ENCODE peak calls at places on chromosomes 5 and 9, in six cellular contexts. One of them, this sample, is unnamed.

GRCh38 chr5:127838661-127839060 is 135.5 kb downstream of the CCDC192 start:
- DNase-seq in IMR-90: peak
- DNase-seq in A549: no peak
- DNase-seq in body of pancreas: no peak
- DNase-seq in vagina: no peak
- DNase-seq in adrenal gland: no peak
- DNase-seq in this sample: no peak

GRCh38 chr5:39730011-39730410 is 305.2 kb upstream of the DAB2 start:
- DNase-seq in vagina: no peak
- DNase-seq in body of pancreas: no peak
- DNase-seq in IMR-90: no peak
- DNase-seq in adrenal gland: no peak
- DNase-seq in A549: peak
- DNase-seq in this sample: no peak

GRCh38 chr5:95861858-95862561 is 39.5 kb upstream of the GLRX start:
- DNase-seq in body of pancreas: no peak
- DNase-seq in vagina: no peak
- DNase-seq in A549: peak
- DNase-seq in adrenal gland: no peak
- DNase-seq in IMR-90: peak
- DNase-seq in this sample: no peak

GRCh38 chr5:14265574-14265973 is 122.4 kb downstream of the TRIO start:
- DNase-seq in vagina: no peak
- DNase-seq in adrenal gland: no peak
- DNase-seq in IMR-90: peak
- DNase-seq in body of pancreas: no peak
- DNase-seq in A549: peak
- DNase-seq in this sample: no peak

GRCh38 chr5:142428036-142428772 is 103.4 kb upstream of the SPRY4 start:
- DNase-seq in A549: no peak
- DNase-seq in IMR-90: no peak
- DNase-seq in adrenal gland: no peak
- DNase-seq in body of pancreas: no peak
- DNase-seq in vagina: no peak
- DNase-seq in this sample: no peak

GRCh38 chr5:92544567-92544966 is 1036.5 kb downstream of the NR2F1-AS1 start:
- DNase-seq in body of pancreas: no peak
- DNase-seq in IMR-90: peak
- DNase-seq in adrenal gland: no peak
- DNase-seq in vagina: no peak
- DNase-seq in A549: no peak
- DNase-seq in this sample: no peak

GRCh38 chr5:39775058-39775457 is 350.3 kb upstream of the DAB2 start:
- DNase-seq in A549: no peak
- DNase-seq in IMR-90: peak
- DNase-seq in adrenal gland: no peak
- DNase-seq in vagina: no peak
- DNase-seq in body of pancreas: no peak
- DNase-seq in this sample: no peak

GRCh38 chr5:35618791-35619190 is 1.1 kb downstream of the SPEF2 start:
- DNase-seq in IMR-90: no peak
- DNase-seq in A549: no peak
- DNase-seq in body of pancreas: no peak
- DNase-seq in vagina: no peak
- DNase-seq in adrenal gland: no peak
- DNase-seq in this sample: no peak

GRCh38 chr5:176902911-176903664 is 3.9 kb upstream of the HK3 start:
- DNase-seq in body of pancreas: no peak
- DNase-seq in vagina: no peak
- DNase-seq in A549: peak
- DNase-seq in IMR-90: no peak
- DNase-seq in adrenal gland: no peak
- DNase-seq in this sample: no peak

GRCh38 chr5:133472829-133473228 is 139.5 kb downstream of the FSTL4 start:
- DNase-seq in A549: no peak
- DNase-seq in body of pancreas: no peak
- DNase-seq in IMR-90: no peak
- DNase-seq in adrenal gland: peak
- DNase-seq in vagina: no peak
- DNase-seq in this sample: peak

GRCh38 chr5:171523781-171524180 is 104.3 kb downstream of the FGF18 start:
- DNase-seq in vagina: no peak
- DNase-seq in adrenal gland: no peak
- DNase-seq in A549: no peak
- DNase-seq in IMR-90: no peak
- DNase-seq in body of pancreas: no peak
- DNase-seq in this sample: no peak

GRCh38 chr9:75418518-75418917 is 330.2 kb downstream of the OSTF1 start:
- DNase-seq in adrenal gland: no peak
- DNase-seq in IMR-90: no peak
- DNase-seq in A549: no peak
- DNase-seq in vagina: no peak
- DNase-seq in body of pancreas: no peak
- DNase-seq in this sample: no peak

GRCh38 chr9:110638381-110638954 is 30.1 kb upstream of the MUSK start:
- DNase-seq in IMR-90: peak
- DNase-seq in A549: peak
- DNase-seq in vagina: no peak
- DNase-seq in body of pancreas: no peak
- DNase-seq in adrenal gland: no peak
- DNase-seq in this sample: no peak

GRCh38 chr9:2870340-2870739 is 26.4 kb upstream of the PUM3 start:
- DNase-seq in vagina: no peak
- DNase-seq in body of pancreas: no peak
- DNase-seq in A549: no peak
- DNase-seq in adrenal gland: no peak
- DNase-seq in IMR-90: no peak
- DNase-seq in this sample: no peak

GRCh38 chr5:76701298-76701697 is 14.6 kb upstream of the F2R start:
- DNase-seq in A549: peak
- DNase-seq in adrenal gland: peak
- DNase-seq in body of pancreas: no peak
- DNase-seq in vagina: no peak
- DNase-seq in IMR-90: peak
- DNase-seq in this sample: peak

GRCh38 chr5:139565411-139566305 is 4.5 kb downstream of the UBE2D2 start:
- DNase-seq in adrenal gland: no peak
- DNase-seq in vagina: no peak
- DNase-seq in body of pancreas: no peak
- DNase-seq in A549: no peak
- DNase-seq in IMR-90: peak
- DNase-seq in this sample: peak

GRCh38 chr5:539469-540214 is 15.4 kb upstream of the SLC9A3 start:
- DNase-seq in adrenal gland: no peak
- DNase-seq in A549: no peak
- DNase-seq in IMR-90: no peak
- DNase-seq in vagina: no peak
- DNase-seq in body of pancreas: no peak
- DNase-seq in this sample: no peak

GRCh38 chr5:36175043-36175442 is 23.1 kb downstream of the SKP2 start:
- DNase-seq in adrenal gland: no peak
- DNase-seq in vagina: no peak
- DNase-seq in body of pancreas: no peak
- DNase-seq in A549: no peak
- DNase-seq in IMR-90: no peak
- DNase-seq in this sample: no peak

GRCh38 chr9:34741628-34742027 is 31.7 kb upstream of the CCL21 start:
- DNase-seq in IMR-90: no peak
- DNase-seq in adrenal gland: no peak
- DNase-seq in body of pancreas: no peak
- DNase-seq in vagina: no peak
- DNase-seq in A549: no peak
- DNase-seq in this sample: no peak

GRCh38 chr5:88680253-88681132 is 202.5 kb downstream of the MEF2C start:
- DNase-seq in A549: peak
- DNase-seq in body of pancreas: peak
- DNase-seq in IMR-90: peak
- DNase-seq in vagina: no peak
- DNase-seq in adrenal gland: peak
- DNase-seq in this sample: peak

GRCh38 chr5:110594866-110595265 is 131.6 kb downstream of the TMEM232 start:
- DNase-seq in A549: no peak
- DNase-seq in IMR-90: no peak
- DNase-seq in body of pancreas: no peak
- DNase-seq in adrenal gland: no peak
- DNase-seq in vagina: no peak
- DNase-seq in this sample: no peak

GRCh38 chr9:137832191-137832700 is 45.3 kb upstream of the CACNA1B start:
- DNase-seq in vagina: no peak
- DNase-seq in adrenal gland: no peak
- DNase-seq in A549: no peak
- DNase-seq in body of pancreas: no peak
- DNase-seq in IMR-90: no peak
- DNase-seq in this sample: no peak

GRCh38 chr9:137825324-137825991 is 52.1 kb upstream of the CACNA1B start:
- DNase-seq in adrenal gland: peak
- DNase-seq in A549: no peak
- DNase-seq in IMR-90: no peak
- DNase-seq in body of pancreas: no peak
- DNase-seq in vagina: no peak
- DNase-seq in this sample: no peak

GRCh38 chr9:137829260-137829996 is 48.2 kb upstream of the CACNA1B start:
- DNase-seq in A549: no peak
- DNase-seq in vagina: no peak
- DNase-seq in IMR-90: no peak
- DNase-seq in body of pancreas: no peak
- DNase-seq in adrenal gland: no peak
- DNase-seq in this sample: no peak

GRCh38 chr9:137827908-137828526 is 49.6 kb upstream of the CACNA1B start:
- DNase-seq in vagina: no peak
- DNase-seq in IMR-90: no peak
- DNase-seq in adrenal gland: no peak
- DNase-seq in A549: no peak
- DNase-seq in body of pancreas: no peak
- DNase-seq in this sample: no peak

DNA sequence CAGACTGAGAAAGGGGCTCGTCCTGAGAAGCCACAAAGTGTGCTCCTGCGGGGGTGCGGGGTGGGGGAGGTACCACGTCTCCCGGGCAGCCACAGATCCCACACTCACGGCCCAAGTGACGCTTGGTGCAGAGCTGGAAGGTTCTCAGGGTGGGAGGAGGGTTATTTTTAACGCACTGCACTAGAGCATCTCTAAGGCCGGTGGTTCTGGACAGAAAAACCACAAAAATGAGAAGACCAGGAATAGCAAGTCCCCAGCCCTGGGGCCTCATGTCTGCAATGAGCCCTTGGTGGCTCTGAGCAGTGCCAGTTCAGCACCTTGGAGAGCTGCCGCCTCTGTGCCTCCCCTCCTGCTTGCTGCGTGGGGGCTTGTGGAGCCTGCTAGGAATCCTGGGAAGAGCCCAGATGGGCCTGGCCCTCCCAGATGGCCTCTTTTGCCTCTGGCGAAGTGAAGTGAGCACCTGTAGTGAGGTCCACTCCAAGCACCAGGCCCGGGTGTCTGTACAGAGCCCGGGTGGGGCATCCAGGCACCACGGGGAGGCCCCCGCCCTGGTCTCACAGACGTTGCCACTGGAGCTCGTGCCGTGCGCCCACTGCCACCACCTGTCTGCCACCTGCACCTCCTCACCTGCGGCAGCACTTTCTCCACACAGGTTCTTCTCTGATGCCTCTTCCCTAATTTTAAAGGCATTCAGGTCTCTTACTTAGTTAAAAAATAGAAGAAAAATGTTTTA is 48.9 kb upstream of the CACNA1B start:
- DNase-seq in body of pancreas: no peak
- DNase-seq in A549: no peak
- DNase-seq in IMR-90: peak
- DNase-seq in vagina: no peak
- DNase-seq in adrenal gland: no peak
- DNase-seq in this sample: no peak
- TF ChIP-seq POLR2A in body of pancreas: no peak
- TF ChIP-seq POLR2A in A549: no peak
- TF ChIP-seq POLR2A in IMR-90: no peak
- TF ChIP-seq POLR2A in vagina: no peak
- TF ChIP-seq POLR2A in adrenal gland: no peak
- TF ChIP-seq POLR2A in this sample: no peak

GRCh38 chr9:78029601-78030552 is 1.7 kb downstream of the GNAQ start:
- DNase-seq in adrenal gland: peak
- DNase-seq in body of pancreas: no peak
- DNase-seq in vagina: no peak
- DNase-seq in A549: peak
- DNase-seq in IMR-90: peak
- DNase-seq in this sample: no peak
- H3K4me3 ChIP-seq in adrenal gland: peak
- H3K4me3 ChIP-seq in body of pancreas: peak
- H3K4me3 ChIP-seq in vagina: peak
- H3K4me3 ChIP-seq in A549: peak
- H3K4me3 ChIP-seq in IMR-90: peak
- H3K4me3 ChIP-seq in this sample: peak

GRCh38 chr9:128882677-128883590 is 1.0 kb downstream of the LRRC8A start:
- DNase-seq in vagina: no peak
- DNase-seq in A549: no peak
- DNase-seq in body of pancreas: no peak
- DNase-seq in adrenal gland: no peak
- DNase-seq in IMR-90: no peak
- DNase-seq in this sample: no peak

GRCh38 chr9:128885376-128885775 is 3.4 kb downstream of the LRRC8A start:
- DNase-seq in vagina: no peak
- DNase-seq in A549: no peak
- DNase-seq in adrenal gland: no peak
- DNase-seq in body of pancreas: no peak
- DNase-seq in IMR-90: no peak
- DNase-seq in this sample: no peak

GRCh38 chr9:128884164-128884563 is 2.2 kb downstream of the LRRC8A start:
- DNase-seq in vagina: no peak
- DNase-seq in IMR-90: no peak
- DNase-seq in adrenal gland: no peak
- DNase-seq in A549: no peak
- DNase-seq in body of pancreas: no peak
- DNase-seq in this sample: no peak

GRCh38 chr9:128881627-128881883 is 195 bp downstream of the KYAT1 start:
- DNase-seq in IMR-90: no peak
- DNase-seq in A549: no peak
- DNase-seq in body of pancreas: no peak
- DNase-seq in vagina: no peak
- DNase-seq in adrenal gland: no peak
- DNase-seq in this sample: no peak

GRCh38 chr9:128881884-128882676 is at the start of the genes KYAT1 and LRRC8A:
- DNase-seq in IMR-90: peak
- DNase-seq in adrenal gland: peak
- DNase-seq in body of pancreas: peak
- DNase-seq in vagina: peak
- DNase-seq in A549: peak
- DNase-seq in this sample: peak
- TF ChIP-seq POLR2A in IMR-90: peak
- TF ChIP-seq POLR2A in adrenal gland: peak
- TF ChIP-seq POLR2A in body of pancreas: peak
- TF ChIP-seq POLR2A in vagina: no peak
- TF ChIP-seq POLR2A in A549: peak
- TF ChIP-seq POLR2A in this sample: no peak

DNA sequence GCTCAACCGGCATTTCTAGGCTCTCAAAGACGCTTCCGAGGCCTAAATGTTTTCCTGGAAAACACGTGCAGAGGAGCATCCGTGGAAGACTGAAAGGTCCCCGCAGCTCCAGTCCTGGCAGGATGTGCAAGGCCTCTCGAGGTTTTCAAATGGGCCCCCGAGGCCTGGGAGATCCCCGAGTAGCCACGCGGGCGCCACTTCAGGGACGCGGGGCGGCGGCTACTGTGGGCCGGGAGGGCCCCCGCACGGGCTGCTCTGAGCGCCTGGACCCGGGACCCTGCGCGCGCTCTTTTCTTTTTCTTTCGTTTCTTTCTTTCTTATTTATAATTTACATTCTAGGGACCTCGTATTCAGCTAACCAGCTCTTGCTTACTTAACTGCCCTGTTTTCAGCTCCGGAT is 4.3 kb upstream of the IRX2 start:
- DNase-seq in adrenal gland: no peak
- DNase-seq in A549: no peak
- DNase-seq in body of pancreas: no peak
- DNase-seq in vagina: peak
- DNase-seq in IMR-90: no peak
- DNase-seq in this sample: no peak
- H3K4me3 ChIP-seq in adrenal gland: no peak
- H3K4me3 ChIP-seq in A549: peak
- H3K4me3 ChIP-seq in body of pancreas: no peak
- H3K4me3 ChIP-seq in vagina: peak
- H3K4me3 ChIP-seq in IMR-90: no peak
- H3K4me3 ChIP-seq in this sample: peak